ENCODE peak calls at places on chromosomes 12 and 14, in eight cellular contexts. A is HS-5, C is mammary epithelial cell, G is MCF 10A, Y is endothelial cell, T is iris pigment epithelial cell, F is left colon, K is cardiac muscle cell. J is an unnamed sample.

GRCh38 chr14:50099335-50099734 is 17.0 kb downstream of the VCPKMT start:
- DNase-seq in Y (no peak), A (peak; percentile 8), T (no peak), K (no peak), F (no peak), C (peak; percentile 86), G (peak; percentile 47), J (no peak)

GRCh38 chr12:120849765-120850164 is 54.4 kb downstream of the SPPL3 start:
- DNase-seq in C (peak; percentile 88), Y (no peak), T (peak; percentile 86), K (no peak), G (peak; percentile 63), A (peak; percentile 32), F (no peak), J (peak; percentile 22)

GRCh38 chr12:131428086-131428685 is 282.7 kb upstream of the SFSWAP start:
- DNase-seq in Y (no peak), K (no peak), F (no peak), T (no peak), A (no peak), C (no peak), G (no peak), J (no peak)

GRCh38 chr12:85580562-85581168 is 255.5 kb downstream of the RASSF9 start:
- DNase-seq in C (no peak), G (no peak), Y (no peak), T (peak; percentile 11), F (no peak), K (peak; percentile 57), A (no peak), J (no peak)

GRCh38 chr14:73877790-73878189 is 8.9 kb upstream of the ZNF410 start:
- DNase-seq in T (no peak), A (no peak), G (no peak), K (no peak), Y (no peak), F (no peak), C (no peak), J (no peak)

GRCh38 chr14:22314183-22314820 is 274.7 kb downstream of the DAD1 start:
- DNase-seq in T (peak; percentile 59), Y (peak; percentile 49), K (peak; percentile 69), G (peak; percentile 70), F (no peak), A (no peak), C (peak; percentile 51), J (peak; percentile 70)

GRCh38 chr12:121516437-121517011 is 64.3 kb downstream of the KDM2B start:
- DNase-seq in K (no peak), A (no peak), C (no peak), F (no peak), Y (no peak), T (no peak), G (no peak), J (no peak)

GRCh38 chr12:43112101-43112661 is 439.8 kb downstream of the ADAMTS20 start:
- DNase-seq in T (no peak), Y (no peak), G (no peak), F (no peak), A (no peak), C (no peak), K (peak; percentile 42), J (no peak)

GRCh38 chr14:34722723-34723545 is 8.5 kb upstream of the CFL2 start:
- DNase-seq in Y (peak; percentile 39), C (peak; percentile 38), F (peak; percentile 26), G (peak; percentile 63), A (peak; percentile 59), K (peak; percentile 73), T (peak; percentile 51), J (peak; percentile 72)

GRCh38 chr14:72416892-72417291 is 477.0 kb downstream of the DPF3 start:
- DNase-seq in C (no peak), T (no peak), G (no peak), Y (no peak), A (no peak), K (no peak), F (no peak), J (no peak)

GRCh38 chr14:92164958-92165357 is 43.2 kb downstream of the CPSF2 start:
- DNase-seq in K (no peak), F (no peak), T (no peak), A (no peak), Y (no peak), C (no peak), G (no peak), J (no peak)

GRCh38 chr12:115261691-115262398 is 577.9 kb upstream of the TBX3 start:
- DNase-seq in T (peak; percentile 17), C (no peak), Y (no peak), G (no peak), F (peak; percentile 43), A (no peak), K (peak; percentile 21), J (no peak)

GRCh38 chr12:119843100-119843499 is 34.0 kb downstream of the CIT start:
- DNase-seq in G (peak; percentile 82), Y (no peak), C (no peak), K (peak; percentile 85), F (no peak), A (no peak), T (peak; percentile 68), J (no peak)

GRCh38 chr12:15788266-15789214 is 648 bp downstream of the EPS8 start:
- DNase-seq in A (no peak), C (peak; percentile 75), K (peak; percentile 68), F (peak; percentile 67), T (peak; percentile 77), Y (peak; percentile 24), G (peak; percentile 76), J (peak; percentile 35)

GRCh38 chr12:65747338-65747737 is 76.9 kb upstream of the HMGA2 start:
- DNase-seq in K (no peak), G (no peak), F (no peak), A (no peak), Y (no peak), T (no peak), C (no peak), J (no peak)

GRCh38 chr12:54019111-54019811 is 9.0 kb upstream of the HOXC6 start:
- DNase-seq in F (no peak), G (peak; percentile 49), C (peak; percentile 28), Y (no peak), K (no peak), A (no peak), T (no peak), J (no peak)

GRCh38 chr14:81315344-81315743 is 84.8 kb downstream of the STON2 start:
- DNase-seq in C (no peak), G (no peak), T (no peak), F (no peak), K (no peak), A (no peak), Y (no peak), J (no peak)

GRCh38 chr12:54759751-54760150 is 94.6 kb upstream of the MUCL1 start:
- DNase-seq in F (no peak), C (peak; percentile 52), G (peak; percentile 69), A (peak; percentile 18), Y (peak; percentile 34), T (peak; percentile 26), K (peak; percentile 13), J (peak; percentile 52)

GRCh38 chr14:100651999-100652508 is 64.8 kb upstream of the BEGAIN start:
- DNase-seq in G (no peak), F (no peak), T (peak; percentile 54), Y (no peak), C (peak; percentile 14), K (no peak), A (no peak), J (no peak)

GRCh38 chr12:94805749-94806148 is 155.4 kb upstream of the TMCC3 start:
- DNase-seq in A (peak; percentile 55), T (peak; percentile 95), F (no peak), Y (no peak), G (peak; percentile 40), C (peak; percentile 45), K (peak; percentile 93), J (peak; percentile 3)

GRCh38 chr14:50351016-50351415 is 38.9 kb downstream of the DMAC2L start:
- DNase-seq in F (no peak), Y (no peak), T (peak; percentile 33), A (no peak), K (no peak), G (no peak), C (no peak), J (no peak)

GRCh38 chr12:52250048-52250990 is 17.3 kb downstream of the KRT7 start:
- DNase-seq in C (no peak), Y (peak; percentile 58), A (no peak), K (no peak), T (no peak), F (no peak), G (peak; percentile 46), J (no peak)

GRCh38 chr12:53044896-53045571 is 4.8 kb upstream of the TNS2 start:
- DNase-seq in Y (no peak), K (no peak), G (no peak), F (no peak), A (no peak), T (no peak), C (no peak), J (no peak)

GRCh38 chr14:99537399-99537798 is 56.2 kb downstream of the CCNK start:
- DNase-seq in K (peak; percentile 82), C (peak; percentile 70), G (peak; percentile 59), A (peak; percentile 33), T (peak; percentile 87), F (no peak), Y (no peak), J (no peak)

GRCh38 chr14:95123895-95124579 is 33.3 kb downstream of the DICER1 start:
- DNase-seq in T (no peak), G (no peak), C (no peak), F (no peak), A (no peak), Y (no peak), K (no peak), J (no peak)

GRCh38 chr14:61636792-61637191 is 58.5 kb upstream of the HIF1A start:
- DNase-seq in K (no peak), T (no peak), F (no peak), C (no peak), Y (no peak), G (no peak), A (no peak), J (no peak)

GRCh38 chr12:54998958-54999510 is 14.5 kb upstream of the TESPA1 start:
- DNase-seq in Y (no peak), T (no peak), G (no peak), F (no peak), A (no peak), C (no peak), K (no peak), J (peak; percentile 19)

GRCh38 chr12:77761286-77761685 is 69.4 kb upstream of the NAV3 start:
- DNase-seq in K (peak; percentile 27), A (no peak), F (no peak), G (no peak), C (no peak), T (no peak), Y (no peak), J (no peak)

GRCh38 chr12:53201170-53201541 is 5.9 kb downstream of the ITGB7 start:
- DNase-seq in A (no peak), T (no peak), F (no peak), G (no peak), C (no peak), K (peak; percentile 45), Y (no peak), J (no peak)

GRCh38 chr12:94284046-94284445 is 135.7 kb downstream of the PLXNC1 start:
- DNase-seq in Y (no peak), C (no peak), T (no peak), K (no peak), G (no peak), A (no peak), F (no peak), J (no peak)

GRCh38 chr12:130711751-130712150 is 4.3 kb downstream of the RIMBP2 start:
- DNase-seq in C (no peak), Y (no peak), F (no peak), K (no peak), A (no peak), G (no peak), T (no peak), J (no peak)

GRCh38 chr12:53538209-53538689 is 31.0 kb upstream of the NPFF start:
- DNase-seq in C (peak; percentile 54), K (peak; percentile 93), Y (no peak), F (no peak), A (no peak), G (peak; percentile 74), T (peak; percentile 83), J (no peak)

GRCh38 chr12:98856897-98857540 is 211.9 kb downstream of the APAF1 start:
- DNase-seq in C (no peak), Y (no peak), G (no peak), A (no peak), F (no peak), T (peak; percentile 22), K (no peak), J (no peak)

J was measured in RKO.